ENCODE peak calls at places on chromosomes 7 and 10, in six cellular contexts. S is A549, U is ovary, M is transverse colon, F is SK-N-SH, R is esophagus muscularis mucosa. Y is an unnamed sample.

GRCh38 chr7:115630049-115630448 is 400.5 kb downstream of the TFEC start:
- DNase-seq in M (no peak), F (no peak), R (no peak), S (no peak), U (no peak), Y (no peak)

GRCh38 chr7:90736968-90737939 is 141.1 kb downstream of the CDK14 start:
- DNase-seq in U (no peak), F (no peak), M (peak; percentile 16), R (no peak), S (no peak), Y (no peak)

GRCh38 chr10:50622497-50623298 is 1.1 kb downstream of the SGMS1 start:
- DNase-seq in S (peak; percentile 46), F (peak; percentile 50), M (peak; percentile 53), R (no peak), U (peak; percentile 75), Y (peak; percentile 40)

GRCh38 chr10:131869344-131869743 is 31.5 kb upstream of the PPP2R2D start:
- DNase-seq in R (no peak), U (peak; percentile 3), S (no peak), F (no peak), M (no peak), Y (no peak)

GRCh38 chr7:105911961-105912575 is 35.7 kb upstream of the ATXN7L1 start:
- DNase-seq in S (no peak), R (no peak), M (no peak), U (no peak), F (no peak), Y (no peak)

GRCh38 chr7:115038158-115038557 is 116.3 kb downstream of the MDFIC start:
- DNase-seq in R (no peak), U (no peak), S (no peak), M (no peak), F (no peak), Y (no peak)

GRCh38 chr7:157027568-157028527 is 17.4 kb upstream of the MNX1 start:
- DNase-seq in R (no peak), U (no peak), M (no peak), S (no peak), F (peak; percentile 10), Y (no peak)

GRCh38 chr7:75716992-75717626 is 21.6 kb downstream of the HIP1 start:
- DNase-seq in S (no peak), R (no peak), M (no peak), U (no peak), F (no peak), Y (no peak)

GRCh38 chr10:4227581-4227980 is 442.6 kb upstream of the KLF6 start:
- DNase-seq in M (no peak), S (no peak), F (no peak), U (no peak), R (no peak), Y (no peak)

DNA sequence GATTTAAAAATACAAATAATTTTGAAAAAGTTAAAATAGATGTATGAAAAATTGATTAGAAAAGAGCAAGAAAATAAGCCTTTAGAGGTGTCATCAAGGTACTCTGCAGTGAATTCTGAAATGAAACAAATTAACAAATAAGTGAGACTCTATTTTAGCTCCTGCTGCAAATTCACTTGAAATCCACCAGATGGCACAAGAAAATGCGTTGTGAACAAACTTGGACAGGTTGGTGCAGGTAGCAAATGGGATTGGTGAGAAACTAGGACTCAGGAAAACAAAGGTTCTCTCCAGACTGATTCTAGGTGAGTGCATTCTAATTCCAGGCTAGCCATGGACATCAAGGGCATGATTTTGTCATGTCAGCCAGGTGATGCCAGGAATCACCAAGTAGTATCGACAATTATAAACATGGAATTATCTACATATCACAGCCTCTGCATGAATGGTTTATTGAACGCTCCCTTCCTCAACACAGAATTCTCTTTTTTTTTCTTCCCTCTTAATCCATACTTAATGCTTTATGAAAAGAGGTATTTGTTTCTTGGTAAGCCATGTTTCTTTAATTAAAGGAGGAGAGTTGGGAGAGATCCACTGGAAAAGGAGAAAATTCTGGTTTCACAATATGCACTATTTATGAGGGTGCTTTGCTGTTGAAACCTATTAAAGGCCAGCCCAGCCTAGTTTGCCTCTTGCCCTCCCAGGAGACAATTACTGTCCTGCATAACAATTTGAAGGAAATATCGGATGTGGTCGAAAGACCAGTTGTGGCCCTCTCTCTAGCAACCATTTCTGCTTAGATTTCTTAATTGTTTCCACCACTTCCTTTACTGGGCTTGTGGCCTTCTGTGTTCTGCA is 118.1 kb downstream of the ZNF365 start:
- DNase-seq in R (peak; percentile 24), S (no peak), M (no peak), F (no peak), U (no peak), Y (no peak)
- TF ChIP-seq CTCF in R (peak; percentile 32), S (peak; percentile 52), M (peak; percentile 32), F (peak; percentile 65), U (no peak), Y (peak; percentile 31)

GRCh38 chr7:128831994-128832879 is 2.0 kb downstream of the FLNC start:
- DNase-seq in R (no peak), M (no peak), S (no peak), F (peak; percentile 75), U (peak; percentile 58), Y (no peak)
- H3K4me3 ChIP-seq in R (peak overlapping the region; percentile 81), M (peak overlapping the region; percentile 18), S (no peak overlapping the region), F (peak overlapping the region; percentile 68), U (peak overlapping the region; percentile 60), Y (peak overlapping the region; percentile 42)

DNA sequence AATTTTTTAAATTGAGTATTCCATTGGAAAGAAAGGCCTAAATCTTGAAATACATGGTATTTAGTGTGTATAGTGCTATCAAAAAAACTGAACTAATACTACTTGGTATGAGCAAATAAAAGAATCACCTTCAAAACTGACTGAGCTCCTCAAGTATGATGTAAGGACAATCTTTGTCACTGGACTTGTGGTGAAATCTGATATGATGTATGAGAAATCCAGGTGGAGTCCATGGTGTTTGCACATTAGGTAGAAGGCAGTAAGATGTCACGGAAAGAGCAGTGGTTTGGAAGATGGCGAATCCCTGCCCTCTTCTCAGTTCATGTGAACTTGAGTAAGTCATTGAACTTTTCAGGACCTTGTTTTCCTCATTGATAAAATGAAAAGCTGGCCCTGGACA is 62.1 kb upstream of the COL1A2 start:
- DNase-seq in F (no peak), R (no peak), M (no peak), S (no peak), U (no peak), Y (no peak)
- TF ChIP-seq EP300 in F (no peak), R (no peak), M (no peak), S (no peak), U (no peak), Y (no peak)

GRCh38 chr7:13110107-13110506 is 422.7 kb downstream of the ARL4A start:
- DNase-seq in U (no peak), S (no peak), M (no peak), F (no peak), R (no peak), Y (no peak)

GRCh38 chr7:13111230-13111629 is 423.8 kb downstream of the ARL4A start:
- DNase-seq in S (no peak), R (no peak), F (no peak), U (no peak), M (no peak), Y (no peak)

GRCh38 chr7:13115829-13116228 is 428.4 kb downstream of the ARL4A start:
- DNase-seq in F (no peak), R (no peak), S (no peak), U (no peak), M (no peak), Y (no peak)

GRCh38 chr7:13117103-13117502 is 429.7 kb downstream of the ARL4A start:
- DNase-seq in R (no peak), S (peak; percentile 15), M (no peak), U (no peak), F (no peak), Y (no peak)

GRCh38 chr7:13115157-13115772 is 427.8 kb downstream of the ARL4A start:
- DNase-seq in R (no peak), F (no peak), U (no peak), S (no peak), M (no peak), Y (no peak)
- TF ChIP-seq CTCF in R (no peak), F (no peak), U (no peak), S (peak; percentile 17), M (no peak), Y (no peak)

GRCh38 chr7:77415822-77416620 is at the start of gene GSAP:
- DNase-seq in F (peak; percentile 94), S (peak; percentile 65), R (no peak), M (peak; percentile 81), U (peak; percentile 68), Y (no peak)

GRCh38 chr7:77416621-77417371 is 647 bp upstream of the GSAP start:
- DNase-seq in R (no peak), M (no peak), F (peak; percentile 23), S (peak; percentile 31), U (no peak), Y (no peak)

GRCh38 chr7:77415474-77415821 is 701 bp downstream of the GSAP start:
- DNase-seq in F (no peak), M (peak; percentile 48), S (no peak), R (no peak), U (no peak), Y (no peak)

GRCh38 chr7:77413128-77413527 is 3.0 kb downstream of the GSAP start:
- DNase-seq in R (no peak), S (no peak), U (no peak), M (no peak), F (no peak), Y (no peak)

GRCh38 chr7:77413861-77414424 is 2.2 kb downstream of the GSAP start:
- DNase-seq in M (no peak), S (no peak), F (no peak), R (no peak), U (no peak), Y (no peak)
- H3K4me3 ChIP-seq in M (no peak overlapping the region), S (no peak overlapping the region), F (no peak overlapping the region), R (no peak overlapping the region), U (no peak overlapping the region), Y (no peak overlapping the region)

DNA sequence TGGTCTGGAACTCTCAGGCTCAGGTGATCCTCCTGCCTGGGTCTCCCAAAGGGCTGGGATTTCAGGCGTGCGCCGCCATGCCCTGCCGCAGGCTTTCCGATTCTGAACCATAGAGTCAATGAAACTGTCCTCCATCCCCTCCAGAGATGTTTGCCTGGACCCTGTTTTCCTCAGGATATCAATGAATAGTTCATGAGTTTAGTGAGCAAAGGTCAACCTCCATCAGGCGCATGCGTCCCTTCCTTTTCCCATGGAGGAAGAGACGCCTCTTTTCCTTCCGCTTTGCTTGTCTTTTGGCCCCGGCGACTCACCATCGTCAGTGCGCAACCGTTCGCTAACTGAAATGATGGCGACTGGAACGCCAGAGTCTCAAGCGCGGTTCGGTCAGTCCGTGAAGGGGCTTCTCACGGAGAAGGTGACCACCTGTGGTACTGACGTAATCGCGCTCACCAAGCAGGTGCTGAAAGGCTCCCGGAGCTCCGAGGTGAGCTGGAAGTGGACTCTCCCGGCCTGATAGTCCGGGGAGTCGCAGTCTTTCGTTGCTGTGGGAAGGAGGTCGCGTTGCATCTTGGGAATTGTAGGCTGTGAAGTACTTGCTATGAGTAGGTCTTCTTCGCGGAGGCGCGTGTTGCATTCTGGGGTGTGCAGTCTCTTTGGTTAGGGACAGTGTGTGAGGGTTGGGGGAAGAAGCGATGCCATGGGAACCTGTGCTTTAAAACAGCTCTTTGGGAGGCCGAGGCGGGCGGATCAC is at the start of gene BORCS7:
- DNase-seq in U (peak; percentile 90), S (peak; percentile 91), R (peak; percentile 98), F (peak; percentile 85), M (peak; percentile 93), Y (peak; percentile 85)
- TF ChIP-seq EP300 in U (no peak), S (no peak), R (no peak), F (no peak), M (no peak), Y (peak; percentile 76)

GRCh38 chr10:130339911-130340310 is 203.7 kb downstream of the GLRX3 start:
- DNase-seq in M (no peak), F (no peak), S (no peak), R (no peak), U (no peak), Y (no peak)
- TF ChIP-seq CTCF in M (no peak), F (no peak), S (no peak), R (no peak), U (no peak), Y (no peak)

Y was measured in tibial nerve.